ENCODE peak calls at places on chromosomes 3 and 15, in five cellular contexts. I is astrocyte of the hippocampus; Z is WERI-Rb-1; X is lower leg skin; V is stimulated activated CD4-positive, alpha-beta T cell treated with anti-CD3 and anti-CD28 coated beads, TNF-alpha, amount 100 ng/mL, for 24 hours. H is an unnamed sample.

GRCh38 chr15:31489281-31489680 is 162.6 kb downstream of the KLF13 start:
- DNase-seq in I (no peak), Z (no peak), X (peak), V (no peak), H (peak)

GRCh38 chr15:56365075-56365711 is at the start of gene TEX9:
- DNase-seq in I (peak), Z (peak), X (peak), V (peak), H (peak)

GRCh38 chr3:71752911-71753715 is 542 bp upstream of the GPR27 start:
- DNase-seq in I (no peak), Z (peak), X (no peak), V (no peak), H (no peak)

GRCh38 chr15:91408476-91409076 is 308.5 kb downstream of the SV2B start:
- DNase-seq in I (peak), Z (no peak), X (no peak), V (no peak), H (no peak)

GRCh38 chr3:71511037-71511436 is 72.5 kb downstream of the FOXP1 start:
- DNase-seq in I (peak), Z (no peak), X (no peak), V (no peak), H (no peak)

GRCh38 chr3:71684046-71684730 is 41.0 kb downstream of the EIF4E3 start:
- DNase-seq in I (no peak), Z (no peak), X (no peak), V (no peak), H (no peak)

GRCh38 chr3:65233561-65233960 is 545.8 kb upstream of the ADAMTS9 start:
- DNase-seq in I (peak), Z (no peak), X (no peak), V (no peak), H (no peak)

GRCh38 chr3:188649521-188649920 is 495.6 kb downstream of the LPP start:
- DNase-seq in I (no peak), Z (no peak), X (no peak), V (no peak), H (no peak)

GRCh38 chr3:48414376-48415250 is 15.3 kb downstream of the PLXNB1 start:
- DNase-seq in I (no peak), Z (no peak), X (no peak), V (no peak), H (no peak)

GRCh38 chr15:78130466-78131294 is 565 bp downstream of the CIB2 start:
- DNase-seq in I (no peak), Z (no peak), X (no peak), V (no peak), H (no peak)

GRCh38 chr3:72629191-72629611 is 219.0 kb downstream of the SHQ1 start:
- DNase-seq in I (no peak), Z (no peak), X (no peak), V (no peak), H (no peak)

GRCh38 chr3:28901029-28901428 is 379.8 kb upstream of the RBMS3 start:
- DNase-seq in I (no peak), Z (no peak), X (no peak), V (no peak), H (no peak)

GRCh38 chr15:69338535-69339213 is 40.0 kb downstream of the PAQR5 start:
- DNase-seq in I (no peak), Z (no peak), X (peak), V (no peak), H (no peak)

GRCh38 chr15:58598829-58599210 is 150.7 kb downstream of the ADAM10 start:
- DNase-seq in I (no peak), Z (no peak), X (no peak), V (no peak), H (no peak)

GRCh38 chr15:39018966-39019365 is 454.4 kb upstream of the RASGRP1 start:
- DNase-seq in I (no peak), Z (no peak), X (no peak), V (no peak), H (no peak)

GRCh38 chr3:156148946-156149348 is 28.6 kb downstream of the KCNAB1 start:
- DNase-seq in I (peak), Z (no peak), X (no peak), V (no peak), H (no peak)

GRCh38 chr3:107264888-107265287 is 112.4 kb upstream of the CCDC54 start:
- DNase-seq in I (no peak), Z (no peak), X (no peak), V (no peak), H (no peak)

GRCh38 chr3:46442591-46443530 is 21.8 kb downstream of the LTF start:
- DNase-seq in I (peak), Z (peak), X (peak), V (no peak), H (peak)

GRCh38 chr3:125324341-125324740 is 50.8 kb downstream of the ZNF148 start:
- DNase-seq in I (no peak), Z (no peak), X (no peak), V (no peak), H (no peak)

GRCh38 chr3:30704931-30705890 is 98.8 kb downstream of the TGFBR2 start:
- DNase-seq in I (no peak), Z (no peak), X (no peak), V (no peak), H (no peak)

GRCh38 chr15:45221967-45222366 is 30.1 kb upstream of the SLC28A2 start:
- DNase-seq in I (no peak), Z (no peak), X (no peak), V (no peak), H (no peak)

GRCh38 chr3:37904614-37905047 is 43.0 kb downstream of the CTDSPL start:
- DNase-seq in I (peak), Z (no peak), X (no peak), V (no peak), H (no peak)

GRCh38 chr15:64249406-64249805 is 86.6 kb upstream of the PPIB start:
- DNase-seq in I (peak), Z (no peak), X (no peak), V (no peak), H (no peak)